ENCODE peak calls at places on chromosome 2, in six cellular contexts. Y, S, B, C, O and W are unnamed samples.
A peak's percentile ranks its signal among the peaks of the same experiment; 100 is the strongest.

GRCh38 chr2:236592821-236593220 is 23.2 kb downstream of the ACKR3 start:
- DNase-seq in Y (no peak), S (no peak), B (no peak), C (no peak), O (no peak), W (no peak)

GRCh38 chr2:201697899-201698298 is 545 bp downstream of the MPP4 start:
- DNase-seq in Y (no peak), S (peak; percentile 86), B (no peak), C (peak; percentile 70), O (peak; percentile 80), W (no peak)

GRCh38 chr2:75521225-75521872 is 39.4 kb downstream of the EVA1A start:
- DNase-seq in Y (no peak), S (no peak), B (no peak), C (no peak), O (no peak), W (no peak)

GRCh38 chr2:126935774-126936173 is 37.1 kb downstream of the TEX51 start:
- DNase-seq in Y (no peak), S (no peak), B (no peak), C (no peak), O (no peak), W (peak; percentile 11)

GRCh38 chr2:27152102-27152795 is 3.4 kb downstream of the TCF23 start:
- DNase-seq in Y (no peak), S (no peak), B (no peak), C (no peak), O (no peak), W (no peak)

GRCh38 chr2:192195548-192196418 is 1.1 kb upstream of the TMEFF2 start:
- DNase-seq in Y (no peak), S (peak; percentile 16), B (peak; percentile 45), C (no peak), O (peak; percentile 25), W (peak; percentile 42)

GRCh38 chr2:228039752-228040534 is 141.5 kb downstream of the SPHKAP start:
- DNase-seq in Y (no peak), S (peak; percentile 47), B (no peak), C (no peak), O (no peak), W (peak; percentile 23)

GRCh38 chr2:64369706-64370105 is 84.3 kb upstream of the LGALSL start:
- DNase-seq in Y (no peak), S (no peak), B (no peak), C (no peak), O (no peak), W (no peak)

GRCh38 chr2:6167592-6168138 is 475.5 kb downstream of the SOX11 start:
- DNase-seq in Y (no peak), S (no peak), B (no peak), C (no peak), O (no peak), W (no peak)